ENCODE peak calls at places on chromosomes 4 and X, in seven cellular contexts. One of them, this sample, is unnamed. For H3K27me3, the result is how much of the 10 kb centered on the place peaks cover.

GRCh38 chrX:1248381-1249061 is 20.1 kb upstream of the CSF2RA start:
- DNase-seq in heart right ventricle: peak
- DNase-seq in uterus: no peak
- DNase-seq in H7: peak
- DNase-seq in colonic mucosa: no peak
- DNase-seq in Peyer's patch: no peak
- DNase-seq in GM23248: peak
- DNase-seq in this sample: peak

GRCh38 chr4:38711066-38711465 is 47.1 kb downstream of the KLF3 start:
- DNase-seq in heart right ventricle: no peak
- DNase-seq in uterus: no peak
- DNase-seq in H7: no peak
- DNase-seq in colonic mucosa: no peak
- DNase-seq in Peyer's patch: no peak
- DNase-seq in GM23248: no peak
- DNase-seq in this sample: no peak

GRCh38 chr4:105990933-105991332 is 95.7 kb downstream of the NPNT start:
- DNase-seq in heart right ventricle: peak
- DNase-seq in uterus: peak
- DNase-seq in H7: no peak
- DNase-seq in colonic mucosa: peak
- DNase-seq in Peyer's patch: peak
- DNase-seq in GM23248: peak
- DNase-seq in this sample: no peak

GRCh38 chr4:108148316-108148715 is 20.4 kb downstream of the LEF1 start:
- DNase-seq in heart right ventricle: no peak
- DNase-seq in uterus: no peak
- DNase-seq in H7: no peak
- DNase-seq in colonic mucosa: no peak
- DNase-seq in Peyer's patch: no peak
- DNase-seq in GM23248: no peak
- DNase-seq in this sample: no peak

GRCh38 chrX:48683411-48683982 is at the start of gene WAS:
- DNase-seq in heart right ventricle: no peak
- DNase-seq in uterus: no peak
- DNase-seq in H7: peak
- DNase-seq in colonic mucosa: no peak
- DNase-seq in Peyer's patch: peak
- DNase-seq in GM23248: no peak
- DNase-seq in this sample: no peak

GRCh38 chr4:151808120-151808529 is 47.3 kb upstream of the GATB start:
- DNase-seq in heart right ventricle: peak
- DNase-seq in uterus: no peak
- DNase-seq in H7: no peak
- DNase-seq in colonic mucosa: no peak
- DNase-seq in Peyer's patch: peak
- DNase-seq in GM23248: peak
- DNase-seq in this sample: no peak

GRCh38 chrX:10576777-10577444 is 43.5 kb downstream of the MID1 start:
- DNase-seq in heart right ventricle: peak
- DNase-seq in uterus: peak
- DNase-seq in H7: no peak
- DNase-seq in colonic mucosa: no peak
- DNase-seq in Peyer's patch: no peak
- DNase-seq in GM23248: no peak
- DNase-seq in this sample: no peak

GRCh38 chr4:137635596-137635995 is 103.3 kb upstream of the PCDH18 start:
- DNase-seq in heart right ventricle: no peak
- DNase-seq in uterus: no peak
- DNase-seq in H7: no peak
- DNase-seq in colonic mucosa: no peak
- DNase-seq in Peyer's patch: no peak
- DNase-seq in GM23248: no peak
- DNase-seq in this sample: no peak

GRCh38 chr4:65865489-65865888 is 195.2 kb upstream of the EPHA5 start:
- DNase-seq in heart right ventricle: no peak
- DNase-seq in uterus: no peak
- DNase-seq in H7: peak
- DNase-seq in colonic mucosa: no peak
- DNase-seq in Peyer's patch: no peak
- DNase-seq in GM23248: peak
- DNase-seq in this sample: peak

GRCh38 chr4:83334425-83335241 is at the start of gene HPSE:
- DNase-seq in heart right ventricle: peak
- DNase-seq in uterus: peak
- DNase-seq in H7: peak
- DNase-seq in colonic mucosa: peak
- DNase-seq in Peyer's patch: peak
- DNase-seq in GM23248: peak
- DNase-seq in this sample: peak
- H3K27me3 ChIP-seq in heart right ventricle: under half
- H3K27me3 ChIP-seq in uterus: under half
- H3K27me3 ChIP-seq in H7: under half
- H3K27me3 ChIP-seq in colonic mucosa: under half
- H3K27me3 ChIP-seq in Peyer's patch: under half
- H3K27me3 ChIP-seq in GM23248: under half
- H3K27me3 ChIP-seq in this sample: under half

DNA sequence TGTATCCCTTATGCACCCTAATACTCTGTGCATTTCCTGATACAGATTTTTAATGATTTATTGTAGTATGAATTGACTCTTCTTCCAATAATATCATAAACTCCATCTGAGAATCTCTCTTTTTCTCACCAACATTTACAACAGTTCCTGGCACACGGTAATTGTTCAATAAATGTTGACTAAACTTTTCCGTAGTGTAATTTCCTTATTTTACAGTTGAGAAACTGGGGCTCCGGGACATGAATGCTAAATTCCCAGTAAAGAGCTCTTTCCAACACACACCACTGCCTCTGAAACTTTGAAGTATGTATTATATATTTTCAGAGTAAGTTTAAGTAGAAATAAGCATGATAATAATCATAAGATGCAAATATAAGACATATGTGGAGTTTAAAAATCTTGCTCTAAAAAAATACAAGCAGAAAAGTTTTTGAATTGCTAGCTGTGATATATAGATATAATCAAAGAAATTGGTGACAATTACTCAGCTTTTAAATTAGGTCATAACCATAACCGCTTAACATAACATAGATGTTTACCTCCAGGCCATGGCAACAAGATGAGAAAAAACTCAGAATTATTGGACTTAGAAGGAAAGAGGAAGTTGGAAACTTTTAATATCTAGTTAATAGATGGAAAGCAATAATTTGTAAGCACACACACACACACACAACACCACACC is 28.2 kb upstream of the ANTXR2 start:
- DNase-seq in heart right ventricle: no peak
- DNase-seq in uterus: no peak
- DNase-seq in H7: no peak
- DNase-seq in colonic mucosa: no peak
- DNase-seq in Peyer's patch: no peak
- DNase-seq in GM23248: no peak
- DNase-seq in this sample: no peak
- H3K27me3 ChIP-seq in heart right ventricle: under half
- H3K27me3 ChIP-seq in uterus: under half
- H3K27me3 ChIP-seq in H7: under half
- H3K27me3 ChIP-seq in colonic mucosa: under half
- H3K27me3 ChIP-seq in Peyer's patch: under half
- H3K27me3 ChIP-seq in GM23248: under half
- H3K27me3 ChIP-seq in this sample: under half

GRCh38 chrX:15382809-15383208 is 1.4 kb downstream of the VEGFD start:
- DNase-seq in heart right ventricle: no peak
- DNase-seq in uterus: no peak
- DNase-seq in H7: no peak
- DNase-seq in colonic mucosa: no peak
- DNase-seq in Peyer's patch: no peak
- DNase-seq in GM23248: no peak
- DNase-seq in this sample: peak
- H3K27me3 ChIP-seq in heart right ventricle: half or more
- H3K27me3 ChIP-seq in uterus: under half
- H3K27me3 ChIP-seq in H7: under half
- H3K27me3 ChIP-seq in colonic mucosa: under half
- H3K27me3 ChIP-seq in Peyer's patch: under half
- H3K27me3 ChIP-seq in GM23248: under half
- H3K27me3 ChIP-seq in this sample: under half

GRCh38 chr4:10456270-10457254 is 664 bp downstream of the ZNF518B start:
- DNase-seq in heart right ventricle: peak
- DNase-seq in uterus: peak
- DNase-seq in H7: peak
- DNase-seq in colonic mucosa: peak
- DNase-seq in Peyer's patch: peak
- DNase-seq in GM23248: peak
- DNase-seq in this sample: no peak

GRCh38 chr4:10458190-10458589 is 964 bp upstream of the ZNF518B start:
- DNase-seq in heart right ventricle: peak
- DNase-seq in uterus: peak
- DNase-seq in H7: peak
- DNase-seq in colonic mucosa: peak
- DNase-seq in Peyer's patch: peak
- DNase-seq in GM23248: no peak
- DNase-seq in this sample: no peak

GRCh38 chr4:10457255-10457801 is at the start of gene ZNF518B:
- DNase-seq in heart right ventricle: peak
- DNase-seq in uterus: peak
- DNase-seq in H7: peak
- DNase-seq in colonic mucosa: peak
- DNase-seq in Peyer's patch: peak
- DNase-seq in GM23248: peak
- DNase-seq in this sample: no peak

GRCh38 chr4:10455133-10455532 is 2.1 kb downstream of the ZNF518B start:
- DNase-seq in heart right ventricle: no peak
- DNase-seq in uterus: no peak
- DNase-seq in H7: no peak
- DNase-seq in colonic mucosa: no peak
- DNase-seq in Peyer's patch: no peak
- DNase-seq in GM23248: no peak
- DNase-seq in this sample: no peak

DNA sequence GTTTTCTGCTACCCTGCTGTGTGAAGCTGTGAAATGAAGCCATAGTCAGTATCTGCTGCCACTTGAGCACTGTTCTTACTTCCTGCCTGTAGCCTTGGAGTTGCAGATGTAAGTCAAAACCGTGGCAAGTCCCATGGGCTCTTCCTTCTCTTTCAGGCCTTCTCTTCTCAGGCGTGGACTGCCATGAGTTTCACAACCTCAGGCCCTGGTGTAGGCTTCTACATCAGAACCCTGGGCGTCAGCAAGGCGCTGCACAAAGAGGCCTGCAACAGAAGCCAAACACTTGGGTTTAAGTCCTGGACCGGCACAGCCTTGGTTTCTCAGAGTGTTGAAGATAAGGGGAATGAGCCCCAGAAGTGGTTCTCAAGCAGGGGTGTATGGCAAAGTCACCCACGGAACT is 2.5 kb downstream of the ZNF518B start:
- DNase-seq in heart right ventricle: no peak
- DNase-seq in uterus: no peak
- DNase-seq in H7: no peak
- DNase-seq in colonic mucosa: no peak
- DNase-seq in Peyer's patch: no peak
- DNase-seq in GM23248: no peak
- DNase-seq in this sample: no peak
- H3K27me3 ChIP-seq in heart right ventricle: under half
- H3K27me3 ChIP-seq in uterus: under half
- H3K27me3 ChIP-seq in H7: under half
- H3K27me3 ChIP-seq in colonic mucosa: under half
- H3K27me3 ChIP-seq in Peyer's patch: under half
- H3K27me3 ChIP-seq in GM23248: under half
- H3K27me3 ChIP-seq in this sample: under half

GRCh38 chr4:174216935-174217272 is 66.6 kb downstream of the FBXO8 start:
- DNase-seq in heart right ventricle: no peak
- DNase-seq in uterus: no peak
- DNase-seq in H7: no peak
- DNase-seq in colonic mucosa: no peak
- DNase-seq in Peyer's patch: no peak
- DNase-seq in GM23248: no peak
- DNase-seq in this sample: no peak
- H3K27me3 ChIP-seq in heart right ventricle: half or more
- H3K27me3 ChIP-seq in uterus: under half
- H3K27me3 ChIP-seq in H7: half or more
- H3K27me3 ChIP-seq in colonic mucosa: half or more
- H3K27me3 ChIP-seq in Peyer's patch: under half
- H3K27me3 ChIP-seq in GM23248: under half
- H3K27me3 ChIP-seq in this sample: under half

GRCh38 chr4:25078523-25078922 is 47.8 kb upstream of the LGI2 start:
- DNase-seq in heart right ventricle: no peak
- DNase-seq in uterus: no peak
- DNase-seq in H7: no peak
- DNase-seq in colonic mucosa: no peak
- DNase-seq in Peyer's patch: no peak
- DNase-seq in GM23248: no peak
- DNase-seq in this sample: no peak

GRCh38 chr4:25080571-25080970 is 49.8 kb upstream of the LGI2 start:
- DNase-seq in heart right ventricle: no peak
- DNase-seq in uterus: no peak
- DNase-seq in H7: no peak
- DNase-seq in colonic mucosa: no peak
- DNase-seq in Peyer's patch: no peak
- DNase-seq in GM23248: no peak
- DNase-seq in this sample: no peak

GRCh38 chr4:25076625-25077413 is 46.1 kb upstream of the LGI2 start:
- DNase-seq in heart right ventricle: no peak
- DNase-seq in uterus: no peak
- DNase-seq in H7: no peak
- DNase-seq in colonic mucosa: no peak
- DNase-seq in Peyer's patch: no peak
- DNase-seq in GM23248: no peak
- DNase-seq in this sample: no peak

GRCh38 chr4:25085621-25086020 is 54.9 kb upstream of the LGI2 start:
- DNase-seq in heart right ventricle: peak
- DNase-seq in uterus: no peak
- DNase-seq in H7: no peak
- DNase-seq in colonic mucosa: peak
- DNase-seq in Peyer's patch: no peak
- DNase-seq in GM23248: no peak
- DNase-seq in this sample: no peak

GRCh38 chr4:25081866-25082471 is 51.2 kb upstream of the LGI2 start:
- DNase-seq in heart right ventricle: no peak
- DNase-seq in uterus: no peak
- DNase-seq in H7: no peak
- DNase-seq in colonic mucosa: no peak
- DNase-seq in Peyer's patch: no peak
- DNase-seq in GM23248: no peak
- DNase-seq in this sample: peak
- H3K27me3 ChIP-seq in heart right ventricle: under half
- H3K27me3 ChIP-seq in uterus: under half
- H3K27me3 ChIP-seq in H7: under half
- H3K27me3 ChIP-seq in colonic mucosa: under half
- H3K27me3 ChIP-seq in Peyer's patch: under half
- H3K27me3 ChIP-seq in GM23248: under half
- H3K27me3 ChIP-seq in this sample: under half

This sample was measured in Caco-2.